ENCODE peak calls at places on chromosomes 5 and 9, in five cellular contexts. O is H1, C is trophoblast cell, T is neuronal stem cell, X is IMR-90. Q is an unnamed sample.

GRCh38 chr5:73948720-73949119 is 322.7 kb downstream of the ARHGEF28 start:
- DNase-seq in O (no peak), C (no peak), T (no peak), X (peak; percentile 51), Q (no peak)

GRCh38 chr5:138694146-138694545 is 59.1 kb upstream of the CTNNA1 start:
- DNase-seq in O (no peak), C (peak; percentile 80), T (no peak), X (no peak), Q (no peak)

GRCh38 chr9:114037961-114038723 is 40.0 kb downstream of the AMBP start:
- DNase-seq in O (peak; percentile 56), C (no peak), T (peak; percentile 75), X (no peak), Q (peak; percentile 63)

GRCh38 chr9:17013010-17013409 is 121.8 kb upstream of the CNTLN start:
- DNase-seq in O (no peak), C (no peak), T (no peak), X (no peak), Q (no peak)

GRCh38 chr5:96714450-96714849 is 52.3 kb downstream of the CAST start:
- DNase-seq in O (no peak), C (peak; percentile 51), T (no peak), X (no peak), Q (no peak)

GRCh38 chr5:148792649-148793048 is 33.8 kb upstream of the ADRB2 start:
- DNase-seq in O (no peak), C (no peak), T (no peak), X (no peak), Q (no peak)

GRCh38 chr5:144812770-144813169 is 642.1 kb downstream of the KCTD16 start:
- DNase-seq in O (no peak), C (peak; percentile 1), T (no peak), X (peak; percentile 90), Q (no peak)

GRCh38 chr5:159990506-159990905 is 18.4 kb upstream of the TTC1 start:
- DNase-seq in O (no peak), C (no peak), T (no peak), X (no peak), Q (no peak)

GRCh38 chr9:130459941-130460340 is 15.2 kb downstream of the ASS1 start:
- DNase-seq in O (no peak), C (no peak), T (no peak), X (no peak), Q (no peak)

GRCh38 chr5:123085638-123086286 is 3.3 kb upstream of the PRDM6 start:
- DNase-seq in O (no peak), C (no peak), T (no peak), X (no peak), Q (no peak)

GRCh38 chr9:76725885-76726284 is 38.4 kb upstream of the PCA3 start:
- DNase-seq in O (no peak), C (no peak), T (no peak), X (no peak), Q (no peak)

DNA sequence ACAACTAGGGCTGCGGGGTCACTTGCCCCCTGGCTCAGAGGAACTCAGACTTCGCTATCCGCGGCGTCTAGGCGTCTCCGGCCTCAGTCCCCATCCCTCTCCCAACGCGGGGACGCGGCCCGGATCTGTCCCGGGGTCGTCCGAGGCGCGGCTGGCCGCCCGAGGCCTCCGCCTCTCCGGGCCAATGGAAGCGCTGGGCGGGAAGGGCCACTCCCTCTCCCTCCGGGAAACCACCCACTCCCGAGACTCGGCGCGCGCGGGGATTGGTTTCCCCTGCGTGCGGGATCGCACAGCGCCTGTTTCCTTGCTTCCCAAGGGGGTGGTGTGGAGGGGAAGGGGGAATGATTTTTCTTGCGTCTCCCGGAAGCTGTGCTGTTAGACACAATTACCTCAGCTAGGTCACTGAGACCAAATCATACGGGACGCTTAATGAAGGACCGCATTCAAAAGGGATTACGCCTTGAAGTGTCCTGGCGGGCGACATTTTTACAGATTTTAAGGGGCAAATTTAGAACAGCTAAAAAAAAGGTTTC is 38.4 kb downstream of the NR2F1 start:
- DNase-seq in O (peak; percentile 87), C (peak; percentile 76), T (peak; percentile 78), X (peak; percentile 70), Q (peak; percentile 72)
- H3K27ac ChIP-seq in O (no peak overlapping the region), C (no peak overlapping the region), T (peak overlapping the region; percentile 96), X (peak overlapping the region; percentile 87), Q (no peak overlapping the region)

GRCh38 chr5:66958126-66958983 is 238.2 kb downstream of the CD180 start:
- DNase-seq in O (no peak), C (no peak), T (no peak), X (peak; percentile 80), Q (no peak)

GRCh38 chr5:66959668-66960067 is 236.9 kb downstream of the CD180 start:
- DNase-seq in O (no peak), C (no peak), T (no peak), X (peak; percentile 54), Q (no peak)

GRCh38 chr5:66956439-66956838 is 240.2 kb downstream of the CD180 start:
- DNase-seq in O (no peak), C (no peak), T (no peak), X (no peak), Q (no peak)

GRCh38 chr5:66960373-66961137 is 236.0 kb downstream of the CD180 start:
- DNase-seq in O (no peak), C (no peak), T (no peak), X (peak; percentile 10), Q (no peak)

DNA sequence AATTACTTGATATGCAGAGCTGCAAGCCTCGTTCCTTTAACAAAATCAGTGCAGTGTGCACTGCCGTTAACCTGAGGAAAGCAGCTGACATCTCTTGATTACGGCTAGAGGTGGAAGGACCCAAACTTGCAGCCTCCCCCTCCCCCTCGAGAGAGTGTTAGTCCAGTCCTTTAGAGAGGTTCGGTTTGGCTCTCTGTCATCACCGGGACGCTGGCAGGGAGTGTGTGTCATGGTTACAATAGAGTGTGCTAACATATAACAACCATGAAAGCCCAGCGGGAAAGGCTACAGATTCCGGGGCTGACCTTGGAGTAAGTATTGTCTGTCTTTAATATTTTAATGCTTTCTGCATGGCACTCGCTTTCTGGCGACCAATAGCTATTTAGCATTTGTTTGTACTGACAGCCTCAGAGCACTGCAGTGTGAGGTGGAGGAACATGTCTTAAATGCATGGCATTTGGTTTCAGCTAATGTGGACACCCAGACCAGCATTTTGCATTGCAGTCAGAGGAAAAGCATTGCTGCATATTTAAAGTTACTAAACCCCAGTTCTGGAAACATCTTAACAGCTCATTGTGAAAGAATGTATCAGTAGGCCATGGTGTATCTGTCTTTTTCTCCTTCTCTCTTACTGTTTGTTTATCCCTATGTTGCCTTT is 237.5 kb downstream of the CD180 start:
- DNase-seq in O (no peak), C (peak; percentile 67), T (no peak), X (peak; percentile 80), Q (peak; percentile 36)
- H4K91ac ChIP-seq in O (no peak overlapping the region), C (peak overlapping the region; percentile 39), T (no peak overlapping the region), X (peak overlapping the region; percentile 84), Q (no peak overlapping the region)

GRCh38 chr9:89477811-89478583 is 19.9 kb downstream of the SEMA4D start:
- DNase-seq in O (no peak), C (no peak), T (no peak), X (peak; percentile 46), Q (no peak)
- H3K27ac ChIP-seq in O (no peak overlapping the region), C (no peak overlapping the region), T (no peak overlapping the region), X (peak overlapping the region; percentile 46), Q (no peak overlapping the region)

DNA sequence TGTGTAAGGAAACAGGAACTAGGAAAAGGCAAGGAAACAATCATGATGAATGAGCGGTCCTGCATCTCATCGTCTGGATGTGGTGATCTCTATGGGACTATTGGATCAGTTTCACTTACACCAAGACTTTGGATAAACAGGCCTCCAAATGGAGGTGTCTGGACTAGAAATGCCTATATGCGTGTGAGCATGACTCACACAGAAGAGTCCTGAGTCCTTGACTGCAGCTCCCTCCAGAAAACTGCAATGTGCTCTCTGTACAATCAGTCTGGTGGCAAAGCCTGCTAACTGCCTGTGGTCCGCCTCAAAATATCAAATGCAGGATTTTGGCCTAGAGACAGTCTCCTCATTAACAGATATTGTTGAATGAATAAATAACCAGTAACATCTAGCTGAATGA is 98.1 kb upstream of the PRR16 start:
- DNase-seq in O (no peak), C (no peak), T (no peak), X (peak; percentile 72), Q (no peak)
- H4K91ac ChIP-seq in O (no peak overlapping the region), C (no peak overlapping the region), T (no peak overlapping the region), X (peak overlapping the region; percentile 9), Q (no peak overlapping the region)

GRCh38 chr5:172909931-172910502 is 49.2 kb upstream of the RPL26L1 start:
- DNase-seq in O (no peak), C (no peak), T (no peak), X (peak; percentile 100), Q (no peak)
- H3K27ac ChIP-seq in O (no peak overlapping the region), C (no peak overlapping the region), T (no peak overlapping the region), X (peak overlapping the region; percentile 77), Q (no peak overlapping the region)

DNA sequence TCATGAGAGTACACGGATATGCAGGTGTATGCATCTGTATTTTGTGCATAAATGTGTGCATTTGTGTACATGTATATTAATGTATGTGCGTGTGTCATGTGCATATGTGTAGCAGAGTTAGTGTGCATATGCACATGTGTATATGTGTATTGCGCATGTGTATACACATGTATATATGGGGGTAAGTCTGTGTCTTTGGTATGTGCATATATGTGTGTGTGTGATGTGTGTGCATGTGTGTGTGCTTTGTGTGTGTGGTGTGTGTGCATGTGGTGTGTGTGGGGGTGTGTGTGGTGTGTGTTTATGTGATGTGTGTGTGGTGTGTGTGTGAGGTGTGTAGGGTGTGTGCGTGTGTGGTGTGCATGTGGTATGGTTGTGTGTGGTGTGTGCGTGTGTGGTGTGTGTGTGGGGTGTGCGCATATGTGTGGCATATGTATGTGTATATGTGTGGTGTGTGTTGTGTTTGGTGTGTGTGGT is 13.1 kb upstream of the CTSL start:
- DNase-seq in O (no peak), C (no peak), T (no peak), X (no peak), Q (no peak)
- H4K91ac ChIP-seq in O (peak overlapping the region; percentile 46), C (peak overlapping the region; percentile 41), T (no peak overlapping the region), X (peak overlapping the region; percentile 94), Q (no peak overlapping the region)

GRCh38 chr9:23752859-23753258 is 73.2 kb downstream of the ELAVL2 start:
- DNase-seq in O (no peak), C (no peak), T (no peak), X (no peak), Q (no peak)
- H3K27ac ChIP-seq in O (no peak overlapping the region), C (no peak overlapping the region), T (no peak overlapping the region), X (no peak overlapping the region), Q (no peak overlapping the region)

Q was measured in H9.